ENCODE peak calls at places on chromosomes 1 and 21, in nine cellular contexts. W is substantia nigra; B is breast epithelium; V is stomach; Z is caudate nucleus; S is CD8-positive, alpha-beta memory T cell; H is fibroblast of lung; A is CD8-positive, alpha-beta T cell; M is astrocyte. C is an unnamed sample.

GRCh38 chr1:78286686-78287085 is 204.1 kb upstream of the PTGFR start:
- DNase-seq in W (no peak), B (no peak), V (no peak), Z (no peak), S (no peak), H (peak; percentile 78), A (no peak), M (peak; percentile 46), C (no peak)

GRCh38 chr1:14168663-14169062 is 429.8 kb upstream of the KAZN start:
- DNase-seq in W (no peak), B (no peak), V (no peak), Z (no peak), S (no peak), H (no peak), A (no peak), M (no peak), C (no peak)

GRCh38 chr1:109490029-109490933 is 3.6 kb upstream of the CYB561D1 start:
- DNase-seq in W (peak; percentile 41), B (peak; percentile 50), V (peak; percentile 75), Z (peak; percentile 50), S (peak; percentile 57), H (peak; percentile 65), A (peak; percentile 66), M (peak; percentile 27), C (no peak)

GRCh38 chr1:21667348-21668231 is 1.6 kb downstream of the RAP1GAP start:
- DNase-seq in W (no peak), B (no peak), V (no peak), Z (no peak), S (no peak), H (no peak), A (no peak), M (no peak), C (no peak)

GRCh38 chr1:157450106-157450505 is 102.2 kb downstream of the FCRL5 start:
- DNase-seq in W (no peak), B (no peak), V (no peak), Z (no peak), S (no peak), H (no peak), A (no peak), M (no peak), C (no peak)

GRCh38 chr1:8540266-8540926 is 222.5 kb downstream of the SLC45A1 start:
- DNase-seq in W (no peak), B (no peak), V (no peak), Z (no peak), S (no peak), H (peak; percentile 85), A (no peak), M (peak; percentile 65), C (no peak)

GRCh38 chr1:168959382-168959781 is 147.1 kb upstream of the ATP1B1 start:
- DNase-seq in W (no peak), B (no peak), V (no peak), Z (no peak), S (no peak), H (no peak), A (no peak), M (no peak), C (no peak)

GRCh38 chr1:23278717-23279116 is 61.4 kb upstream of the HTR1D start:
- DNase-seq in W (no peak), B (no peak), V (no peak), Z (no peak), S (no peak), H (no peak), A (no peak), M (no peak), C (no peak)

GRCh38 chr1:53825306-53825705 is 12.8 kb downstream of the NDC1 start:
- DNase-seq in W (no peak), B (no peak), V (no peak), Z (no peak), S (no peak), H (no peak), A (no peak), M (no peak), C (no peak)

GRCh38 chr1:53822931-53823330 is 15.2 kb downstream of the NDC1 start:
- DNase-seq in W (no peak), B (no peak), V (no peak), Z (no peak), S (no peak), H (no peak), A (no peak), M (no peak), C (no peak)

GRCh38 chr1:53821380-53821779 is 16.7 kb downstream of the NDC1 start:
- DNase-seq in W (no peak), B (no peak), V (no peak), Z (no peak), S (no peak), H (no peak), A (no peak), M (no peak), C (no peak)

DNA sequence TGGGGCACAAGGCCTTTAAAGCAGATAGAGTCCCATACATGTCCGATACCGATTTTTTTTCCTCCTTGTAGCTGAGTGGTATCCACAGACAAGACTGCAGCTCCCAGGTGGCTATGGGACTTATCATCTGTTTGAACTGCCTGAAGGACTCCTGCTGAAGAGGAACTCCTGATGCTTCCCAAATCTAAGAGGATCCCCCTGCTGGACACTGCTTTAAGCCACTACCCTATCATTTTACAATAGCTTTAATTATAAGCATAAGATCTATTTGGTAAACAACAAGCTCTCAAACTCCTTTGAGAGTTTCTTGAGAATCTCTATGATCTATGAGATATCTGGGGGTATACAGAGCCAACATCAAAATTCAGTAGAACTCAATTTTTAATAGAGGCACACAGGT is 11.7 kb downstream of the NDC1 start:
- DNase-seq in W (no peak), B (no peak), V (no peak), Z (no peak), S (no peak), H (peak; percentile 59), A (no peak), M (no peak), C (no peak)
- H3K27ac ChIP-seq in W (no peak overlapping the region), B (no peak overlapping the region), V (no peak overlapping the region), Z (no peak overlapping the region), S (no peak overlapping the region), H (no peak overlapping the region), A (no peak overlapping the region), M (no peak overlapping the region), C (no peak overlapping the region)

GRCh38 chr21:34891610-34891943 is 157.5 kb downstream of the RUNX1 start:
- DNase-seq in W (no peak), B (no peak), V (no peak), Z (no peak), S (no peak), H (no peak), A (no peak), M (no peak), C (no peak)
- H3K27ac ChIP-seq in W (no peak overlapping the region), B (no peak overlapping the region), V (peak overlapping the region; percentile 98), Z (no peak overlapping the region), S (no peak overlapping the region), H (peak overlapping the region; percentile 92), A (no peak overlapping the region), M (peak overlapping the region; percentile 93), C (no peak overlapping the region)

GRCh38 chr21:45318556-45319341 is 31.1 kb upstream of the POFUT2 start:
- DNase-seq in W (no peak), B (no peak), V (peak; percentile 46), Z (no peak), S (no peak), H (peak; percentile 83), A (no peak), M (no peak), C (peak; percentile 68)
- H3K27ac ChIP-seq in W (no peak overlapping the region), B (peak overlapping the region; percentile 85), V (peak overlapping the region; percentile 81), Z (peak overlapping the region; percentile 74), S (no peak overlapping the region), H (peak overlapping the region; percentile 81), A (no peak overlapping the region), M (peak overlapping the region; percentile 84), C (no peak overlapping the region)

GRCh38 chr1:1989102-1989542 is 14.5 kb downstream of the CFAP74 start:
- DNase-seq in W (peak; percentile 44), B (no peak), V (no peak), Z (no peak), S (no peak), H (peak; percentile 29), A (no peak), M (peak; percentile 3), C (no peak)
- H3K27ac ChIP-seq in W (no peak overlapping the region), B (peak overlapping the region; percentile 86), V (peak overlapping the region; percentile 68), Z (no peak overlapping the region), S (no peak overlapping the region), H (no peak overlapping the region), A (no peak overlapping the region), M (no peak overlapping the region), C (no peak overlapping the region)

DNA sequence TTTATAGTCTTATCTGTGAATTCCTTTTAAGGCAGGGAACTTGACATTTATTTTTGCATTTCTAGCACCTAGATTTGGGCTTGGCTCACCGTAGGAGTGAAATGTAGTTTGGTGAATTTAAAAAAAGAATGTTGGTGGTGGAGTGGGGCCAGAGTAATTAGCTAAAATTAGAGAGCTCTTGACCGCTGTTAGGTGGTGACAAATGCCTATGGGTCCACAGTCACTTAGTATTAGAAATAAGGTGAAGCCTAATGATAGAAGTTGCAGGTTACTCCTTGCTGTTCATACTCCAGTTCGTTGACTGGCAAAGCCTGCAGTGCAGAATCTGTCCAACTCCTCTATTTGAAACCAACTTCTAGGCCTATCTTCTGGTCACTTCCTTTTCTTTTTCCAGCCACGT is 318.8 kb upstream of the NRIP1 start:
- DNase-seq in W (no peak), B (no peak), V (no peak), Z (no peak), S (no peak), H (no peak), A (no peak), M (no peak), C (no peak)
- H3K27ac ChIP-seq in W (no peak overlapping the region), B (no peak overlapping the region), V (no peak overlapping the region), Z (no peak overlapping the region), S (no peak overlapping the region), H (no peak overlapping the region), A (no peak overlapping the region), M (no peak overlapping the region), C (no peak overlapping the region)

GRCh38 chr1:31714442-31715096 is 10.8 kb upstream of the COL16A1 start:
- DNase-seq in W (no peak), B (peak; percentile 47), V (peak; percentile 42), Z (peak; percentile 69), S (no peak), H (peak; percentile 70), A (no peak), M (peak; percentile 60), C (no peak)

GRCh38 chr1:31715873-31716220 is 12.0 kb upstream of the COL16A1 start:
- DNase-seq in W (no peak), B (no peak), V (no peak), Z (no peak), S (no peak), H (no peak), A (no peak), M (no peak), C (no peak)

GRCh38 chr1:31712625-31713024 is 8.8 kb upstream of the COL16A1 start:
- DNase-seq in W (no peak), B (no peak), V (peak; percentile 73), Z (no peak), S (no peak), H (peak; percentile 63), A (no peak), M (peak; percentile 96), C (no peak)

GRCh38 chr1:31717341-31717740 is 13.5 kb upstream of the COL16A1 start:
- DNase-seq in W (no peak), B (no peak), V (no peak), Z (no peak), S (no peak), H (no peak), A (no peak), M (peak; percentile 39), C (no peak)

GRCh38 chr1:31715097-31715872 is 11.5 kb upstream of the COL16A1 start:
- DNase-seq in W (peak; percentile 80), B (peak; percentile 65), V (peak; percentile 90), Z (peak; percentile 73), S (no peak), H (peak; percentile 91), A (peak; percentile 21), M (peak; percentile 82), C (no peak)
- H3K27ac ChIP-seq in W (peak overlapping the region; percentile 74), B (peak overlapping the region; percentile 89), V (peak overlapping the region; percentile 90), Z (peak overlapping the region; percentile 60), S (no peak overlapping the region), H (peak overlapping the region; percentile 86), A (no peak overlapping the region), M (peak overlapping the region; percentile 80), C (no peak overlapping the region)

C was measured in RWPE2.